ENCODE peak calls at places on chromosomes 12 and 14, in five cellular contexts. One of them, this sample, is unnamed.

GRCh38 chr14:93105362-93105761 is 10.4 kb downstream of the ITPK1 start:
- DNase-seq in GM03348: peak; percentile 47
- DNase-seq in T47D: no peak
- DNase-seq in stimulated activated CD4-positive, alpha-beta T cell treated with anti-CD3 and anti-CD28 coated beads, Interleukin-4, amount 100 ng/mL, for 24 hours: no peak
- DNase-seq in fibroblast of pulmonary artery: peak; percentile 73
- DNase-seq in this sample: no peak

GRCh38 chr12:118350908-118351592 is 21.7 kb downstream of the TAOK3 start:
- DNase-seq in T47D: no peak
- DNase-seq in stimulated activated CD4-positive, alpha-beta T cell treated with anti-CD3 and anti-CD28 coated beads, Interleukin-4, amount 100 ng/mL, for 24 hours: no peak
- DNase-seq in fibroblast of pulmonary artery: no peak
- DNase-seq in GM03348: no peak
- DNase-seq in this sample: no peak

GRCh38 chr12:47885566-47885965 is 19.2 kb downstream of the VDR start:
- DNase-seq in fibroblast of pulmonary artery: no peak
- DNase-seq in stimulated activated CD4-positive, alpha-beta T cell treated with anti-CD3 and anti-CD28 coated beads, Interleukin-4, amount 100 ng/mL, for 24 hours: no peak
- DNase-seq in T47D: no peak
- DNase-seq in GM03348: no peak
- DNase-seq in this sample: no peak

GRCh38 chr12:11746024-11746771 is 96.7 kb downstream of the ETV6 start:
- DNase-seq in GM03348: no peak
- DNase-seq in T47D: no peak
- DNase-seq in stimulated activated CD4-positive, alpha-beta T cell treated with anti-CD3 and anti-CD28 coated beads, Interleukin-4, amount 100 ng/mL, for 24 hours: no peak
- DNase-seq in fibroblast of pulmonary artery: peak; percentile 67
- DNase-seq in this sample: no peak

GRCh38 chr14:22852940-22853767 is 16.8 kb downstream of the MMP14 start:
- DNase-seq in T47D: no peak
- DNase-seq in stimulated activated CD4-positive, alpha-beta T cell treated with anti-CD3 and anti-CD28 coated beads, Interleukin-4, amount 100 ng/mL, for 24 hours: peak; percentile 93
- DNase-seq in GM03348: peak; percentile 86
- DNase-seq in fibroblast of pulmonary artery: peak; percentile 90
- DNase-seq in this sample: peak; percentile 63

GRCh38 chr12:25690996-25691864 is 138.1 kb upstream of the LMNTD1 start:
- DNase-seq in GM03348: no peak
- DNase-seq in fibroblast of pulmonary artery: peak; percentile 56
- DNase-seq in T47D: no peak
- DNase-seq in stimulated activated CD4-positive, alpha-beta T cell treated with anti-CD3 and anti-CD28 coated beads, Interleukin-4, amount 100 ng/mL, for 24 hours: no peak
- DNase-seq in this sample: no peak

GRCh38 chr12:108129017-108129812 is at the start of gene WSCD2:
- DNase-seq in GM03348: peak; percentile 63
- DNase-seq in fibroblast of pulmonary artery: peak; percentile 3
- DNase-seq in T47D: peak; percentile 56
- DNase-seq in stimulated activated CD4-positive, alpha-beta T cell treated with anti-CD3 and anti-CD28 coated beads, Interleukin-4, amount 100 ng/mL, for 24 hours: no peak
- DNase-seq in this sample: no peak

GRCh38 chr14:73741386-73741875 is 27.2 kb upstream of the PNMA1 start:
- DNase-seq in GM03348: peak; percentile 73
- DNase-seq in stimulated activated CD4-positive, alpha-beta T cell treated with anti-CD3 and anti-CD28 coated beads, Interleukin-4, amount 100 ng/mL, for 24 hours: peak; percentile 77
- DNase-seq in fibroblast of pulmonary artery: peak; percentile 70
- DNase-seq in T47D: no peak
- DNase-seq in this sample: no peak

GRCh38 chr14:38883127-38883526 is 219.9 kb downstream of the SEC23A start:
- DNase-seq in T47D: no peak
- DNase-seq in fibroblast of pulmonary artery: no peak
- DNase-seq in GM03348: no peak
- DNase-seq in stimulated activated CD4-positive, alpha-beta T cell treated with anti-CD3 and anti-CD28 coated beads, Interleukin-4, amount 100 ng/mL, for 24 hours: no peak
- DNase-seq in this sample: no peak

GRCh38 chr12:52119398-52120254 is 40.1 kb downstream of the SMIM41 start:
- DNase-seq in T47D: peak; percentile 73
- DNase-seq in fibroblast of pulmonary artery: peak; percentile 16
- DNase-seq in GM03348: peak; percentile 55
- DNase-seq in stimulated activated CD4-positive, alpha-beta T cell treated with anti-CD3 and anti-CD28 coated beads, Interleukin-4, amount 100 ng/mL, for 24 hours: peak; percentile 30
- DNase-seq in this sample: peak; percentile 61

GRCh38 chr12:10154145-10154496 is 17.8 kb downstream of the OLR1 start:
- DNase-seq in T47D: no peak
- DNase-seq in fibroblast of pulmonary artery: no peak
- DNase-seq in stimulated activated CD4-positive, alpha-beta T cell treated with anti-CD3 and anti-CD28 coated beads, Interleukin-4, amount 100 ng/mL, for 24 hours: no peak
- DNase-seq in GM03348: no peak
- DNase-seq in this sample: no peak

GRCh38 chr12:67748761-67749075 is 100.2 kb downstream of the DYRK2 start:
- DNase-seq in GM03348: no peak
- DNase-seq in fibroblast of pulmonary artery: no peak
- DNase-seq in stimulated activated CD4-positive, alpha-beta T cell treated with anti-CD3 and anti-CD28 coated beads, Interleukin-4, amount 100 ng/mL, for 24 hours: no peak
- DNase-seq in T47D: no peak
- DNase-seq in this sample: no peak

GRCh38 chr12:109331546-109331945 is 16.2 kb upstream of the MYO1H start:
- DNase-seq in fibroblast of pulmonary artery: peak; percentile 3
- DNase-seq in T47D: no peak
- DNase-seq in GM03348: no peak
- DNase-seq in stimulated activated CD4-positive, alpha-beta T cell treated with anti-CD3 and anti-CD28 coated beads, Interleukin-4, amount 100 ng/mL, for 24 hours: no peak
- DNase-seq in this sample: no peak

GRCh38 chr14:65962952-65963351 is 523.2 kb upstream of the CCDC196 start:
- DNase-seq in fibroblast of pulmonary artery: no peak
- DNase-seq in T47D: no peak
- DNase-seq in stimulated activated CD4-positive, alpha-beta T cell treated with anti-CD3 and anti-CD28 coated beads, Interleukin-4, amount 100 ng/mL, for 24 hours: no peak
- DNase-seq in GM03348: no peak
- DNase-seq in this sample: no peak

GRCh38 chr14:83816755-83817154 is 1713.2 kb upstream of the FLRT2 start:
- DNase-seq in stimulated activated CD4-positive, alpha-beta T cell treated with anti-CD3 and anti-CD28 coated beads, Interleukin-4, amount 100 ng/mL, for 24 hours: no peak
- DNase-seq in fibroblast of pulmonary artery: peak; percentile 37
- DNase-seq in GM03348: no peak
- DNase-seq in T47D: no peak
- DNase-seq in this sample: no peak

GRCh38 chr12:124537525-124538193 is 29.8 kb downstream of the NCOR2 start:
- DNase-seq in fibroblast of pulmonary artery: no peak
- DNase-seq in stimulated activated CD4-positive, alpha-beta T cell treated with anti-CD3 and anti-CD28 coated beads, Interleukin-4, amount 100 ng/mL, for 24 hours: no peak
- DNase-seq in GM03348: no peak
- DNase-seq in T47D: no peak
- DNase-seq in this sample: no peak

GRCh38 chr14:81589381-81590065 is 55.9 kb upstream of the SEL1L start:
- DNase-seq in GM03348: no peak
- DNase-seq in stimulated activated CD4-positive, alpha-beta T cell treated with anti-CD3 and anti-CD28 coated beads, Interleukin-4, amount 100 ng/mL, for 24 hours: no peak
- DNase-seq in T47D: no peak
- DNase-seq in fibroblast of pulmonary artery: no peak
- DNase-seq in this sample: no peak

GRCh38 chr12:84757978-84758377 is 154.6 kb downstream of the SLC6A15 start:
- DNase-seq in T47D: no peak
- DNase-seq in stimulated activated CD4-positive, alpha-beta T cell treated with anti-CD3 and anti-CD28 coated beads, Interleukin-4, amount 100 ng/mL, for 24 hours: no peak
- DNase-seq in GM03348: peak; percentile 45
- DNase-seq in fibroblast of pulmonary artery: peak; percentile 76
- DNase-seq in this sample: no peak

GRCh38 chr14:101774814-101775213 is 13.3 kb downstream of the PPP2R5C start:
- DNase-seq in fibroblast of pulmonary artery: no peak
- DNase-seq in stimulated activated CD4-positive, alpha-beta T cell treated with anti-CD3 and anti-CD28 coated beads, Interleukin-4, amount 100 ng/mL, for 24 hours: no peak
- DNase-seq in GM03348: no peak
- DNase-seq in T47D: no peak
- DNase-seq in this sample: no peak

GRCh38 chr12:89335452-89336244 is 16.7 kb downstream of the DUSP6 start:
- DNase-seq in GM03348: no peak
- DNase-seq in fibroblast of pulmonary artery: no peak
- DNase-seq in T47D: no peak
- DNase-seq in stimulated activated CD4-positive, alpha-beta T cell treated with anti-CD3 and anti-CD28 coated beads, Interleukin-4, amount 100 ng/mL, for 24 hours: no peak
- DNase-seq in this sample: no peak

GRCh38 chr12:131432532-131433260 is 278.2 kb upstream of the SFSWAP start:
- DNase-seq in fibroblast of pulmonary artery: no peak
- DNase-seq in stimulated activated CD4-positive, alpha-beta T cell treated with anti-CD3 and anti-CD28 coated beads, Interleukin-4, amount 100 ng/mL, for 24 hours: no peak
- DNase-seq in T47D: no peak
- DNase-seq in GM03348: no peak
- DNase-seq in this sample: no peak

GRCh38 chr12:34595749-34596733 is 573.7 kb downstream of the ALG10 start:
- DNase-seq in T47D: no peak
- DNase-seq in stimulated activated CD4-positive, alpha-beta T cell treated with anti-CD3 and anti-CD28 coated beads, Interleukin-4, amount 100 ng/mL, for 24 hours: no peak
- DNase-seq in GM03348: peak; percentile 3
- DNase-seq in fibroblast of pulmonary artery: no peak
- DNase-seq in this sample: no peak

GRCh38 chr12:50246873-50247612 is 36.3 kb downstream of the LIMA1 start:
- DNase-seq in stimulated activated CD4-positive, alpha-beta T cell treated with anti-CD3 and anti-CD28 coated beads, Interleukin-4, amount 100 ng/mL, for 24 hours: peak; percentile 48
- DNase-seq in GM03348: peak; percentile 89
- DNase-seq in fibroblast of pulmonary artery: peak; percentile 93
- DNase-seq in T47D: no peak
- DNase-seq in this sample: no peak

GRCh38 chr12:46402451-46402850 is 29.9 kb upstream of the SLC38A2 start:
- DNase-seq in T47D: no peak
- DNase-seq in fibroblast of pulmonary artery: peak; percentile 82
- DNase-seq in stimulated activated CD4-positive, alpha-beta T cell treated with anti-CD3 and anti-CD28 coated beads, Interleukin-4, amount 100 ng/mL, for 24 hours: no peak
- DNase-seq in GM03348: peak; percentile 70
- DNase-seq in this sample: no peak

GRCh38 chr14:75554482-75554881 is 23.9 kb upstream of the FLVCR2 start:
- DNase-seq in fibroblast of pulmonary artery: no peak
- DNase-seq in stimulated activated CD4-positive, alpha-beta T cell treated with anti-CD3 and anti-CD28 coated beads, Interleukin-4, amount 100 ng/mL, for 24 hours: no peak
- DNase-seq in T47D: peak; percentile 56
- DNase-seq in GM03348: no peak
- DNase-seq in this sample: no peak

GRCh38 chr12:12425616-12426015 is 68.7 kb downstream of the BORCS5 start:
- DNase-seq in T47D: no peak
- DNase-seq in stimulated activated CD4-positive, alpha-beta T cell treated with anti-CD3 and anti-CD28 coated beads, Interleukin-4, amount 100 ng/mL, for 24 hours: no peak
- DNase-seq in fibroblast of pulmonary artery: peak; percentile 63
- DNase-seq in GM03348: peak; percentile 55
- DNase-seq in this sample: no peak

GRCh38 chr12:95848575-95849388 is 10.0 kb upstream of the SNRPF start:
- DNase-seq in stimulated activated CD4-positive, alpha-beta T cell treated with anti-CD3 and anti-CD28 coated beads, Interleukin-4, amount 100 ng/mL, for 24 hours: no peak
- DNase-seq in fibroblast of pulmonary artery: peak; percentile 44
- DNase-seq in GM03348: peak; percentile 13
- DNase-seq in T47D: peak; percentile 21
- DNase-seq in this sample: no peak

GRCh38 chr12:836952-837351 is 84.6 kb downstream of the WNK1 start:
- DNase-seq in stimulated activated CD4-positive, alpha-beta T cell treated with anti-CD3 and anti-CD28 coated beads, Interleukin-4, amount 100 ng/mL, for 24 hours: no peak
- DNase-seq in T47D: no peak
- DNase-seq in GM03348: no peak
- DNase-seq in fibroblast of pulmonary artery: no peak
- DNase-seq in this sample: no peak

GRCh38 chr12:32290411-32290810 is 108.9 kb upstream of the FGD4 start:
- DNase-seq in stimulated activated CD4-positive, alpha-beta T cell treated with anti-CD3 and anti-CD28 coated beads, Interleukin-4, amount 100 ng/mL, for 24 hours: no peak
- DNase-seq in GM03348: peak; percentile 49
- DNase-seq in fibroblast of pulmonary artery: no peak
- DNase-seq in T47D: no peak
- DNase-seq in this sample: no peak

GRCh38 chr14:105465209-105466031 is 9.2 kb upstream of the CRIP2 start:
- DNase-seq in GM03348: no peak
- DNase-seq in fibroblast of pulmonary artery: no peak
- DNase-seq in T47D: peak; percentile 81
- DNase-seq in stimulated activated CD4-positive, alpha-beta T cell treated with anti-CD3 and anti-CD28 coated beads, Interleukin-4, amount 100 ng/mL, for 24 hours: no peak
- DNase-seq in this sample: no peak

GRCh38 chr14:65277027-65277426 is 135.5 kb upstream of the FUT8 start:
- DNase-seq in GM03348: no peak
- DNase-seq in fibroblast of pulmonary artery: no peak
- DNase-seq in stimulated activated CD4-positive, alpha-beta T cell treated with anti-CD3 and anti-CD28 coated beads, Interleukin-4, amount 100 ng/mL, for 24 hours: no peak
- DNase-seq in T47D: no peak
- DNase-seq in this sample: no peak

This sample was measured in D721Med.